ENCODE peak calls at places on chromosomes 7 and 10, in ten cellular contexts. One of them, this sample, is unnamed.

GRCh38 chr10:46014683-46015405 is 15.6 kb downstream of the NCOA4 start:
- DNase-seq in head of caudate nucleus: no peak
- DNase-seq in NCI-H1105: no peak
- DNase-seq in iPS-NIHi11: no peak
- DNase-seq in CD4-positive, alpha-beta memory T cell: no peak
- DNase-seq in stimulated activated CD4-positive, alpha-beta T cell treated with anti-CD3 and anti-CD28 coated beads, Interleukin-1b, Interleukin-23, amount 100 ng/mL, for 24 hours: no peak
- DNase-seq in dorsolateral prefrontal cortex: no peak
- DNase-seq in activated CD4-positive, alpha-beta T cell treated with anti-CD3 and anti-CD28 coated beads, Interleukin-2, amount 50 U/mL, for 4 hours: no peak
- DNase-seq in BJ: no peak
- DNase-seq in T-helper 2 cell: no peak
- DNase-seq in this sample: no peak

GRCh38 chr7:159141159-159141558 is 3.5 kb downstream of the VIPR2 start:
- DNase-seq in head of caudate nucleus: no peak
- DNase-seq in NCI-H1105: no peak
- DNase-seq in iPS-NIHi11: no peak
- DNase-seq in CD4-positive, alpha-beta memory T cell: no peak
- DNase-seq in stimulated activated CD4-positive, alpha-beta T cell treated with anti-CD3 and anti-CD28 coated beads, Interleukin-1b, Interleukin-23, amount 100 ng/mL, for 24 hours: no peak
- DNase-seq in dorsolateral prefrontal cortex: no peak
- DNase-seq in activated CD4-positive, alpha-beta T cell treated with anti-CD3 and anti-CD28 coated beads, Interleukin-2, amount 50 U/mL, for 4 hours: no peak
- DNase-seq in BJ: no peak
- DNase-seq in T-helper 2 cell: no peak
- DNase-seq in this sample: no peak

GRCh38 chr10:98212204-98212603 is 55.8 kb downstream of the LOXL4 start:
- DNase-seq in head of caudate nucleus: no peak
- DNase-seq in NCI-H1105: no peak
- DNase-seq in iPS-NIHi11: peak
- DNase-seq in CD4-positive, alpha-beta memory T cell: no peak
- DNase-seq in stimulated activated CD4-positive, alpha-beta T cell treated with anti-CD3 and anti-CD28 coated beads, Interleukin-1b, Interleukin-23, amount 100 ng/mL, for 24 hours: no peak
- DNase-seq in dorsolateral prefrontal cortex: no peak
- DNase-seq in activated CD4-positive, alpha-beta T cell treated with anti-CD3 and anti-CD28 coated beads, Interleukin-2, amount 50 U/mL, for 4 hours: no peak
- DNase-seq in BJ: no peak
- DNase-seq in T-helper 2 cell: no peak
- DNase-seq in this sample: no peak

GRCh38 chr10:125222515-125222914 is 62.2 kb upstream of the CTBP2 start:
- DNase-seq in head of caudate nucleus: no peak
- DNase-seq in NCI-H1105: no peak
- DNase-seq in iPS-NIHi11: no peak
- DNase-seq in CD4-positive, alpha-beta memory T cell: no peak
- DNase-seq in stimulated activated CD4-positive, alpha-beta T cell treated with anti-CD3 and anti-CD28 coated beads, Interleukin-1b, Interleukin-23, amount 100 ng/mL, for 24 hours: no peak
- DNase-seq in dorsolateral prefrontal cortex: no peak
- DNase-seq in activated CD4-positive, alpha-beta T cell treated with anti-CD3 and anti-CD28 coated beads, Interleukin-2, amount 50 U/mL, for 4 hours: no peak
- DNase-seq in BJ: no peak
- DNase-seq in T-helper 2 cell: no peak
- DNase-seq in this sample: no peak

GRCh38 chr7:134755422-134756022 is 23.9 kb upstream of the CALD1 start:
- DNase-seq in head of caudate nucleus: no peak
- DNase-seq in NCI-H1105: no peak
- DNase-seq in iPS-NIHi11: no peak
- DNase-seq in CD4-positive, alpha-beta memory T cell: peak
- DNase-seq in stimulated activated CD4-positive, alpha-beta T cell treated with anti-CD3 and anti-CD28 coated beads, Interleukin-1b, Interleukin-23, amount 100 ng/mL, for 24 hours: no peak
- DNase-seq in dorsolateral prefrontal cortex: no peak
- DNase-seq in activated CD4-positive, alpha-beta T cell treated with anti-CD3 and anti-CD28 coated beads, Interleukin-2, amount 50 U/mL, for 4 hours: peak
- DNase-seq in BJ: no peak
- DNase-seq in T-helper 2 cell: peak
- DNase-seq in this sample: no peak

GRCh38 chr7:17371656-17372524 is 73.4 kb downstream of the AHR start:
- DNase-seq in head of caudate nucleus: no peak
- DNase-seq in NCI-H1105: no peak
- DNase-seq in iPS-NIHi11: no peak
- DNase-seq in CD4-positive, alpha-beta memory T cell: no peak
- DNase-seq in stimulated activated CD4-positive, alpha-beta T cell treated with anti-CD3 and anti-CD28 coated beads, Interleukin-1b, Interleukin-23, amount 100 ng/mL, for 24 hours: no peak
- DNase-seq in dorsolateral prefrontal cortex: no peak
- DNase-seq in activated CD4-positive, alpha-beta T cell treated with anti-CD3 and anti-CD28 coated beads, Interleukin-2, amount 50 U/mL, for 4 hours: no peak
- DNase-seq in BJ: peak
- DNase-seq in T-helper 2 cell: no peak
- DNase-seq in this sample: no peak

GRCh38 chr7:116532102-116532501 is 7.3 kb downstream of the CAV1 start:
- DNase-seq in head of caudate nucleus: no peak
- DNase-seq in NCI-H1105: no peak
- DNase-seq in iPS-NIHi11: no peak
- DNase-seq in CD4-positive, alpha-beta memory T cell: no peak
- DNase-seq in stimulated activated CD4-positive, alpha-beta T cell treated with anti-CD3 and anti-CD28 coated beads, Interleukin-1b, Interleukin-23, amount 100 ng/mL, for 24 hours: no peak
- DNase-seq in dorsolateral prefrontal cortex: no peak
- DNase-seq in activated CD4-positive, alpha-beta T cell treated with anti-CD3 and anti-CD28 coated beads, Interleukin-2, amount 50 U/mL, for 4 hours: no peak
- DNase-seq in BJ: no peak
- DNase-seq in T-helper 2 cell: no peak
- DNase-seq in this sample: no peak

GRCh38 chr7:142459557-142459963 is 201.7 kb upstream of the PRSS58 start:
- DNase-seq in head of caudate nucleus: no peak
- DNase-seq in NCI-H1105: peak
- DNase-seq in iPS-NIHi11: peak
- DNase-seq in CD4-positive, alpha-beta memory T cell: no peak
- DNase-seq in stimulated activated CD4-positive, alpha-beta T cell treated with anti-CD3 and anti-CD28 coated beads, Interleukin-1b, Interleukin-23, amount 100 ng/mL, for 24 hours: no peak
- DNase-seq in dorsolateral prefrontal cortex: no peak
- DNase-seq in activated CD4-positive, alpha-beta T cell treated with anti-CD3 and anti-CD28 coated beads, Interleukin-2, amount 50 U/mL, for 4 hours: no peak
- DNase-seq in BJ: peak
- DNase-seq in T-helper 2 cell: no peak
- DNase-seq in this sample: no peak

GRCh38 chr10:11446895-11447294 is 164.6 kb downstream of the USP6NL start:
- DNase-seq in head of caudate nucleus: no peak
- DNase-seq in NCI-H1105: no peak
- DNase-seq in iPS-NIHi11: no peak
- DNase-seq in CD4-positive, alpha-beta memory T cell: no peak
- DNase-seq in stimulated activated CD4-positive, alpha-beta T cell treated with anti-CD3 and anti-CD28 coated beads, Interleukin-1b, Interleukin-23, amount 100 ng/mL, for 24 hours: no peak
- DNase-seq in dorsolateral prefrontal cortex: no peak
- DNase-seq in activated CD4-positive, alpha-beta T cell treated with anti-CD3 and anti-CD28 coated beads, Interleukin-2, amount 50 U/mL, for 4 hours: no peak
- DNase-seq in BJ: no peak
- DNase-seq in T-helper 2 cell: no peak
- DNase-seq in this sample: no peak

This sample was measured in effector memory CD4-positive, alpha-beta T cell.